ENCODE peak calls at places on chromosomes 7 and 10, in six cellular contexts. Y is hypothalamus, A is AG09309, S is NT2/D1, T is HFFc6, X is kidney glomerular epithelial cell. L is an unnamed sample.

GRCh38 chr10:22317771-22318565 is 1.8 kb downstream of the COMMD3 start:
- DNase-seq in Y (no peak), A (no peak), S (no peak), T (no peak), X (no peak), L (no peak)

GRCh38 chr10:7717767-7718166 is 14.7 kb downstream of the ITIH2 start:
- DNase-seq in Y (no peak), A (no peak), S (no peak), T (no peak), X (no peak), L (no peak)

GRCh38 chr10:45443101-45444009 is 69.3 kb downstream of the ALOX5 start:
- DNase-seq in Y (no peak), A (no peak), S (no peak), T (no peak), X (no peak), L (no peak)

GRCh38 chr7:154928136-154929005 is 74.6 kb downstream of the PAXIP1 start:
- DNase-seq in Y (no peak), A (peak; percentile 89), S (no peak), T (peak; percentile 96), X (peak; percentile 98), L (peak; percentile 36)

GRCh38 chr10:102299873-102300272 is 54.5 kb downstream of the GBF1 start:
- DNase-seq in Y (no peak), A (no peak), S (no peak), T (peak; percentile 60), X (peak; percentile 75), L (no peak)

GRCh38 chr10:28975891-28976471 is 298.7 kb downstream of the BAMBI start:
- DNase-seq in Y (no peak), A (no peak), S (peak; percentile 39), T (no peak), X (peak; percentile 99), L (no peak)

GRCh38 chr7:30179016-30179436 is 44.2 kb downstream of the MTURN start:
- DNase-seq in Y (no peak), A (no peak), S (no peak), T (no peak), X (no peak), L (no peak)

GRCh38 chr10:104391150-104391968 is 37.7 kb downstream of the CFAP58 start:
- DNase-seq in Y (no peak), A (no peak), S (no peak), T (no peak), X (no peak), L (no peak)

GRCh38 chr7:69847921-69848612 is 249.8 kb downstream of the AUTS2 start:
- DNase-seq in Y (no peak), A (no peak), S (no peak), T (no peak), X (no peak), L (no peak)

GRCh38 chr10:59894114-59894513 is 12.2 kb downstream of the CCDC6 start:
- DNase-seq in Y (peak; percentile 16), A (peak; percentile 58), S (no peak), T (peak; percentile 48), X (peak; percentile 88), L (no peak)

GRCh38 chr7:87712571-87712970 is 84.4 kb downstream of the RUNDC3B start:
- DNase-seq in Y (no peak), A (no peak), S (no peak), T (no peak), X (no peak), L (no peak)

GRCh38 chr7:135509839-135510602 is at the start of gene CNOT4:
- DNase-seq in Y (peak; percentile 96), A (peak; percentile 75), S (peak; percentile 94), T (peak; percentile 93), X (peak; percentile 94), L (peak; percentile 98)

GRCh38 chr10:35890970-35891330 is 248.9 kb upstream of the FZD8 start:
- DNase-seq in Y (no peak), A (no peak), S (no peak), T (no peak), X (peak; percentile 9), L (no peak)

GRCh38 chr7:107922891-107923290 is 31.9 kb downstream of the DLD start:
- DNase-seq in Y (no peak), A (no peak), S (no peak), T (no peak), X (no peak), L (no peak)

GRCh38 chr7:99258501-99258900 is 14.1 kb upstream of the MYH16 start:
- DNase-seq in Y (no peak), A (no peak), S (no peak), T (no peak), X (no peak), L (no peak)

GRCh38 chr7:108368466-108368865 is 87.8 kb downstream of the NRCAM start:
- DNase-seq in Y (no peak), A (no peak), S (no peak), T (no peak), X (no peak), L (no peak)

GRCh38 chr10:17518338-17518737 is 63.9 kb upstream of the ST8SIA6 start:
- DNase-seq in Y (no peak), A (no peak), S (no peak), T (no peak), X (no peak), L (no peak)

L was measured in tibial artery.